ENCODE peak calls at places on chromosomes 6 and 20, in ten cellular contexts. One of them, this sample, is unnamed.

GRCh38 chr20:57647933-57648785 is 27.9 kb upstream of the ZBP1 start:
- DNase-seq in osteocyte: no peak
- DNase-seq in mucosa of descending colon: no peak
- DNase-seq in fibroblast of pulmonary artery: no peak
- DNase-seq in renal cortical epithelial cell: no peak
- DNase-seq in anterior cingulate cortex: no peak
- DNase-seq in HTR-8/SVneo: no peak
- DNase-seq in activated T-helper 1 cell treated with Interleukin-2 at 50 U/mL for 16 hours: no peak
- DNase-seq in pancreas: no peak
- DNase-seq in activated T-cell treated with anti-CD3 and anti-CD28 coated beads for 4 hours: no peak
- DNase-seq in this sample: no peak

GRCh38 chr20:18571578-18571977 is 4.3 kb downstream of the SMIM26 start:
- DNase-seq in osteocyte: no peak
- DNase-seq in mucosa of descending colon: no peak
- DNase-seq in fibroblast of pulmonary artery: no peak
- DNase-seq in renal cortical epithelial cell: no peak
- DNase-seq in anterior cingulate cortex: no peak
- DNase-seq in HTR-8/SVneo: no peak
- DNase-seq in activated T-helper 1 cell treated with Interleukin-2 at 50 U/mL for 16 hours: no peak
- DNase-seq in pancreas: no peak
- DNase-seq in activated T-cell treated with anti-CD3 and anti-CD28 coated beads for 4 hours: no peak
- DNase-seq in this sample: no peak

GRCh38 chr6:41663558-41663957 is 25.3 kb downstream of the MDFI start:
- DNase-seq in osteocyte: no peak
- DNase-seq in mucosa of descending colon: no peak
- DNase-seq in fibroblast of pulmonary artery: no peak
- DNase-seq in renal cortical epithelial cell: no peak
- DNase-seq in anterior cingulate cortex: no peak
- DNase-seq in HTR-8/SVneo: no peak
- DNase-seq in activated T-helper 1 cell treated with Interleukin-2 at 50 U/mL for 16 hours: no peak
- DNase-seq in pancreas: no peak
- DNase-seq in activated T-cell treated with anti-CD3 and anti-CD28 coated beads for 4 hours: no peak
- DNase-seq in this sample: no peak

GRCh38 chr6:38279945-38280588 is 359.7 kb downstream of the BTBD9 start:
- DNase-seq in osteocyte: no peak
- DNase-seq in mucosa of descending colon: no peak
- DNase-seq in fibroblast of pulmonary artery: no peak
- DNase-seq in renal cortical epithelial cell: no peak
- DNase-seq in anterior cingulate cortex: no peak
- DNase-seq in HTR-8/SVneo: no peak
- DNase-seq in activated T-helper 1 cell treated with Interleukin-2 at 50 U/mL for 16 hours: no peak
- DNase-seq in pancreas: no peak
- DNase-seq in activated T-cell treated with anti-CD3 and anti-CD28 coated beads for 4 hours: no peak
- DNase-seq in this sample: no peak

GRCh38 chr20:47019106-47019824 is 124.6 kb downstream of the EYA2 start:
- DNase-seq in osteocyte: no peak
- DNase-seq in mucosa of descending colon: peak; percentile 7
- DNase-seq in fibroblast of pulmonary artery: no peak
- DNase-seq in renal cortical epithelial cell: no peak
- DNase-seq in anterior cingulate cortex: no peak
- DNase-seq in HTR-8/SVneo: no peak
- DNase-seq in activated T-helper 1 cell treated with Interleukin-2 at 50 U/mL for 16 hours: no peak
- DNase-seq in pancreas: no peak
- DNase-seq in activated T-cell treated with anti-CD3 and anti-CD28 coated beads for 4 hours: no peak
- DNase-seq in this sample: no peak

GRCh38 chr6:42030585-42031506 is 19.5 kb upstream of the TAF8 start:
- DNase-seq in osteocyte: no peak
- DNase-seq in mucosa of descending colon: no peak
- DNase-seq in fibroblast of pulmonary artery: peak; percentile 69
- DNase-seq in renal cortical epithelial cell: peak; percentile 23
- DNase-seq in anterior cingulate cortex: no peak
- DNase-seq in HTR-8/SVneo: no peak
- DNase-seq in activated T-helper 1 cell treated with Interleukin-2 at 50 U/mL for 16 hours: no peak
- DNase-seq in pancreas: no peak
- DNase-seq in activated T-cell treated with anti-CD3 and anti-CD28 coated beads for 4 hours: peak; percentile 31
- DNase-seq in this sample: no peak

GRCh38 chr20:17716331-17716730 is 16.6 kb downstream of the BANF2 start:
- DNase-seq in osteocyte: no peak
- DNase-seq in mucosa of descending colon: no peak
- DNase-seq in fibroblast of pulmonary artery: no peak
- DNase-seq in renal cortical epithelial cell: no peak
- DNase-seq in anterior cingulate cortex: no peak
- DNase-seq in HTR-8/SVneo: no peak
- DNase-seq in activated T-helper 1 cell treated with Interleukin-2 at 50 U/mL for 16 hours: no peak
- DNase-seq in pancreas: no peak
- DNase-seq in activated T-cell treated with anti-CD3 and anti-CD28 coated beads for 4 hours: no peak
- DNase-seq in this sample: no peak

GRCh38 chr6:39048481-39049399 is at the start of gene GLP1R:
- DNase-seq in osteocyte: peak; percentile 83
- DNase-seq in mucosa of descending colon: no peak
- DNase-seq in fibroblast of pulmonary artery: no peak
- DNase-seq in renal cortical epithelial cell: no peak
- DNase-seq in anterior cingulate cortex: no peak
- DNase-seq in HTR-8/SVneo: no peak
- DNase-seq in activated T-helper 1 cell treated with Interleukin-2 at 50 U/mL for 16 hours: no peak
- DNase-seq in pancreas: peak; percentile 85
- DNase-seq in activated T-cell treated with anti-CD3 and anti-CD28 coated beads for 4 hours: no peak
- DNase-seq in this sample: no peak

GRCh38 chr6:29917843-29918242 is 24.5 kb upstream of the HLA-A start:
- DNase-seq in osteocyte: no peak
- DNase-seq in mucosa of descending colon: no peak
- DNase-seq in fibroblast of pulmonary artery: no peak
- DNase-seq in renal cortical epithelial cell: no peak
- DNase-seq in anterior cingulate cortex: no peak
- DNase-seq in HTR-8/SVneo: no peak
- DNase-seq in activated T-helper 1 cell treated with Interleukin-2 at 50 U/mL for 16 hours: no peak
- DNase-seq in pancreas: no peak
- DNase-seq in activated T-cell treated with anti-CD3 and anti-CD28 coated beads for 4 hours: no peak
- DNase-seq in this sample: no peak

GRCh38 chr6:120395784-120396183 is 938.5 kb downstream of the TBC1D32 start:
- DNase-seq in osteocyte: no peak
- DNase-seq in mucosa of descending colon: no peak
- DNase-seq in fibroblast of pulmonary artery: no peak
- DNase-seq in renal cortical epithelial cell: no peak
- DNase-seq in anterior cingulate cortex: no peak
- DNase-seq in HTR-8/SVneo: no peak
- DNase-seq in activated T-helper 1 cell treated with Interleukin-2 at 50 U/mL for 16 hours: no peak
- DNase-seq in pancreas: no peak
- DNase-seq in activated T-cell treated with anti-CD3 and anti-CD28 coated beads for 4 hours: no peak
- DNase-seq in this sample: no peak

GRCh38 chr20:59398552-59399265 is 98.3 kb downstream of the EDN3 start:
- DNase-seq in osteocyte: no peak
- DNase-seq in mucosa of descending colon: no peak
- DNase-seq in fibroblast of pulmonary artery: no peak
- DNase-seq in renal cortical epithelial cell: no peak
- DNase-seq in anterior cingulate cortex: no peak
- DNase-seq in HTR-8/SVneo: no peak
- DNase-seq in activated T-helper 1 cell treated with Interleukin-2 at 50 U/mL for 16 hours: no peak
- DNase-seq in pancreas: no peak
- DNase-seq in activated T-cell treated with anti-CD3 and anti-CD28 coated beads for 4 hours: no peak
- DNase-seq in this sample: no peak

GRCh38 chr20:35821807-35822242 is 50.0 kb downstream of the PHF20 start:
- DNase-seq in osteocyte: no peak
- DNase-seq in mucosa of descending colon: no peak
- DNase-seq in fibroblast of pulmonary artery: peak; percentile 70
- DNase-seq in renal cortical epithelial cell: peak; percentile 66
- DNase-seq in anterior cingulate cortex: no peak
- DNase-seq in HTR-8/SVneo: peak; percentile 85
- DNase-seq in activated T-helper 1 cell treated with Interleukin-2 at 50 U/mL for 16 hours: no peak
- DNase-seq in pancreas: no peak
- DNase-seq in activated T-cell treated with anti-CD3 and anti-CD28 coated beads for 4 hours: no peak
- DNase-seq in this sample: no peak

GRCh38 chr20:57074386-57074785 is 192.1 kb downstream of the BMP7 start:
- DNase-seq in osteocyte: no peak
- DNase-seq in mucosa of descending colon: no peak
- DNase-seq in fibroblast of pulmonary artery: no peak
- DNase-seq in renal cortical epithelial cell: no peak
- DNase-seq in anterior cingulate cortex: no peak
- DNase-seq in HTR-8/SVneo: no peak
- DNase-seq in activated T-helper 1 cell treated with Interleukin-2 at 50 U/mL for 16 hours: no peak
- DNase-seq in pancreas: no peak
- DNase-seq in activated T-cell treated with anti-CD3 and anti-CD28 coated beads for 4 hours: no peak
- DNase-seq in this sample: no peak

GRCh38 chr20:25532015-25532751 is 53.1 kb downstream of the NINL start:
- DNase-seq in osteocyte: no peak
- DNase-seq in mucosa of descending colon: no peak
- DNase-seq in fibroblast of pulmonary artery: no peak
- DNase-seq in renal cortical epithelial cell: no peak
- DNase-seq in anterior cingulate cortex: peak; percentile 54
- DNase-seq in HTR-8/SVneo: no peak
- DNase-seq in activated T-helper 1 cell treated with Interleukin-2 at 50 U/mL for 16 hours: no peak
- DNase-seq in pancreas: no peak
- DNase-seq in activated T-cell treated with anti-CD3 and anti-CD28 coated beads for 4 hours: no peak
- DNase-seq in this sample: no peak

GRCh38 chr20:55386686-55387085 is 618.6 kb downstream of the CBLN4 start:
- DNase-seq in osteocyte: no peak
- DNase-seq in mucosa of descending colon: no peak
- DNase-seq in fibroblast of pulmonary artery: no peak
- DNase-seq in renal cortical epithelial cell: peak; percentile 58
- DNase-seq in anterior cingulate cortex: no peak
- DNase-seq in HTR-8/SVneo: no peak
- DNase-seq in activated T-helper 1 cell treated with Interleukin-2 at 50 U/mL for 16 hours: no peak
- DNase-seq in pancreas: no peak
- DNase-seq in activated T-cell treated with anti-CD3 and anti-CD28 coated beads for 4 hours: no peak
- DNase-seq in this sample: no peak

GRCh38 chr6:31083742-31084354 is 28.5 kb downstream of the C6orf15 start:
- DNase-seq in osteocyte: no peak
- DNase-seq in mucosa of descending colon: peak; percentile 65
- DNase-seq in fibroblast of pulmonary artery: peak; percentile 72
- DNase-seq in renal cortical epithelial cell: peak; percentile 32
- DNase-seq in anterior cingulate cortex: no peak
- DNase-seq in HTR-8/SVneo: no peak
- DNase-seq in activated T-helper 1 cell treated with Interleukin-2 at 50 U/mL for 16 hours: no peak
- DNase-seq in pancreas: no peak
- DNase-seq in activated T-cell treated with anti-CD3 and anti-CD28 coated beads for 4 hours: no peak
- DNase-seq in this sample: no peak